ENCODE peak calls at places on chromosomes 13 and 19, in ten cellular contexts. One of them, this sample, is unnamed.
A peak's percentile ranks its signal among the peaks of the same experiment; 100 is the strongest.

GRCh38 chr19:29843180-29844051 is 31.6 kb downstream of the CCNE1 start:
- DNase-seq in ELF-1: peak; percentile 82
- DNase-seq in NCI-H2081: no peak
- DNase-seq in omental fat pad: no peak
- DNase-seq in CD4-positive, alpha-beta memory T cell: peak; percentile 15
- DNase-seq in body of pancreas: peak; percentile 7
- DNase-seq in endodermal cell: peak; percentile 71
- DNase-seq in colonic mucosa: peak; percentile 49
- DNase-seq in mucosa of descending colon: peak; percentile 74
- DNase-seq in pulmonary artery endothelial cell: no peak
- DNase-seq in this sample: peak; percentile 21

GRCh38 chr19:2036424-2036823 is 14.6 kb downstream of the MKNK2 start:
- DNase-seq in endodermal cell: no peak
- DNase-seq in body of pancreas: no peak
- DNase-seq in NCI-H2081: no peak
- DNase-seq in ELF-1: no peak
- DNase-seq in pulmonary artery endothelial cell: no peak
- DNase-seq in omental fat pad: no peak
- DNase-seq in mucosa of descending colon: peak; percentile 47
- DNase-seq in CD4-positive, alpha-beta memory T cell: no peak
- DNase-seq in colonic mucosa: no peak
- DNase-seq in this sample: peak; percentile 20

GRCh38 chr13:40287428-40287827 is 379.0 kb downstream of the FOXO1 start:
- DNase-seq in body of pancreas: no peak
- DNase-seq in omental fat pad: no peak
- DNase-seq in pulmonary artery endothelial cell: no peak
- DNase-seq in colonic mucosa: no peak
- DNase-seq in CD4-positive, alpha-beta memory T cell: no peak
- DNase-seq in mucosa of descending colon: no peak
- DNase-seq in endodermal cell: no peak
- DNase-seq in ELF-1: no peak
- DNase-seq in NCI-H2081: no peak
- DNase-seq in this sample: no peak

GRCh38 chr13:94557836-94558235 is 38.1 kb downstream of the TGDS start:
- DNase-seq in ELF-1: no peak
- DNase-seq in pulmonary artery endothelial cell: no peak
- DNase-seq in endodermal cell: no peak
- DNase-seq in NCI-H2081: no peak
- DNase-seq in mucosa of descending colon: no peak
- DNase-seq in CD4-positive, alpha-beta memory T cell: no peak
- DNase-seq in body of pancreas: no peak
- DNase-seq in colonic mucosa: no peak
- DNase-seq in omental fat pad: no peak
- DNase-seq in this sample: no peak

GRCh38 chr13:112821340-112822055 is 131.7 kb downstream of the ATP11A start:
- DNase-seq in ELF-1: no peak
- DNase-seq in pulmonary artery endothelial cell: no peak
- DNase-seq in CD4-positive, alpha-beta memory T cell: no peak
- DNase-seq in NCI-H2081: no peak
- DNase-seq in endodermal cell: no peak
- DNase-seq in omental fat pad: no peak
- DNase-seq in colonic mucosa: no peak
- DNase-seq in mucosa of descending colon: no peak
- DNase-seq in body of pancreas: no peak
- DNase-seq in this sample: no peak

GRCh38 chr19:38287604-38288003 is 16.4 kb upstream of the C19orf33 start:
- DNase-seq in CD4-positive, alpha-beta memory T cell: no peak
- DNase-seq in NCI-H2081: no peak
- DNase-seq in omental fat pad: no peak
- DNase-seq in mucosa of descending colon: no peak
- DNase-seq in pulmonary artery endothelial cell: no peak
- DNase-seq in endodermal cell: no peak
- DNase-seq in colonic mucosa: no peak
- DNase-seq in body of pancreas: peak; percentile 49
- DNase-seq in ELF-1: no peak
- DNase-seq in this sample: no peak

GRCh38 chr19:46861691-46862503 is 1.1 kb downstream of the ARHGAP35 start:
- DNase-seq in colonic mucosa: peak; percentile 53
- DNase-seq in omental fat pad: no peak
- DNase-seq in mucosa of descending colon: no peak
- DNase-seq in ELF-1: peak; percentile 45
- DNase-seq in pulmonary artery endothelial cell: no peak
- DNase-seq in body of pancreas: peak; percentile 28
- DNase-seq in CD4-positive, alpha-beta memory T cell: no peak
- DNase-seq in NCI-H2081: no peak
- DNase-seq in endodermal cell: peak; percentile 65
- DNase-seq in this sample: peak; percentile 47

GRCh38 chr19:29668746-29669609 is 3.7 kb downstream of the PLEKHF1 start:
- DNase-seq in omental fat pad: no peak
- DNase-seq in CD4-positive, alpha-beta memory T cell: no peak
- DNase-seq in mucosa of descending colon: no peak
- DNase-seq in colonic mucosa: no peak
- DNase-seq in pulmonary artery endothelial cell: no peak
- DNase-seq in endodermal cell: no peak
- DNase-seq in NCI-H2081: no peak
- DNase-seq in body of pancreas: no peak
- DNase-seq in ELF-1: no peak
- DNase-seq in this sample: no peak

GRCh38 chr13:114071991-114072390 is 60.4 kb downstream of the RASA3 start:
- DNase-seq in endodermal cell: no peak
- DNase-seq in pulmonary artery endothelial cell: no peak
- DNase-seq in CD4-positive, alpha-beta memory T cell: no peak
- DNase-seq in ELF-1: no peak
- DNase-seq in omental fat pad: peak; percentile 14
- DNase-seq in NCI-H2081: no peak
- DNase-seq in mucosa of descending colon: peak; percentile 27
- DNase-seq in body of pancreas: no peak
- DNase-seq in colonic mucosa: no peak
- DNase-seq in this sample: no peak

GRCh38 chr19:15276620-15277019 is 44.4 kb upstream of the EPHX3 start:
- DNase-seq in omental fat pad: no peak
- DNase-seq in pulmonary artery endothelial cell: no peak
- DNase-seq in CD4-positive, alpha-beta memory T cell: no peak
- DNase-seq in NCI-H2081: no peak
- DNase-seq in body of pancreas: no peak
- DNase-seq in mucosa of descending colon: no peak
- DNase-seq in ELF-1: no peak
- DNase-seq in endodermal cell: no peak
- DNase-seq in colonic mucosa: no peak
- DNase-seq in this sample: no peak

GRCh38 chr13:24199016-24199415 is 38.5 kb downstream of the SPATA13 start:
- DNase-seq in colonic mucosa: no peak
- DNase-seq in endodermal cell: peak; percentile 37
- DNase-seq in ELF-1: no peak
- DNase-seq in pulmonary artery endothelial cell: no peak
- DNase-seq in omental fat pad: no peak
- DNase-seq in mucosa of descending colon: no peak
- DNase-seq in CD4-positive, alpha-beta memory T cell: no peak
- DNase-seq in body of pancreas: no peak
- DNase-seq in NCI-H2081: no peak
- DNase-seq in this sample: no peak

GRCh38 chr19:29665826-29666633 is 769 bp downstream of the PLEKHF1 start:
- DNase-seq in CD4-positive, alpha-beta memory T cell: peak; percentile 37
- DNase-seq in mucosa of descending colon: peak; percentile 73
- DNase-seq in omental fat pad: no peak
- DNase-seq in body of pancreas: peak; percentile 40
- DNase-seq in ELF-1: peak; percentile 80
- DNase-seq in endodermal cell: peak; percentile 90
- DNase-seq in NCI-H2081: no peak
- DNase-seq in colonic mucosa: peak; percentile 45
- DNase-seq in pulmonary artery endothelial cell: no peak
- DNase-seq in this sample: no peak

GRCh38 chr13:109412232-109412935 is 374.0 kb downstream of the IRS2 start:
- DNase-seq in mucosa of descending colon: no peak
- DNase-seq in CD4-positive, alpha-beta memory T cell: no peak
- DNase-seq in ELF-1: peak; percentile 80
- DNase-seq in endodermal cell: peak; percentile 61
- DNase-seq in NCI-H2081: peak; percentile 67
- DNase-seq in body of pancreas: peak; percentile 35
- DNase-seq in colonic mucosa: peak; percentile 26
- DNase-seq in pulmonary artery endothelial cell: no peak
- DNase-seq in omental fat pad: no peak
- DNase-seq in this sample: no peak

GRCh38 chr19:47228168-47228936 is 2.6 kb downstream of the BBC3 start:
- DNase-seq in NCI-H2081: no peak
- DNase-seq in mucosa of descending colon: peak; percentile 85
- DNase-seq in body of pancreas: peak; percentile 49
- DNase-seq in colonic mucosa: peak; percentile 51
- DNase-seq in pulmonary artery endothelial cell: no peak
- DNase-seq in CD4-positive, alpha-beta memory T cell: peak; percentile 48
- DNase-seq in omental fat pad: no peak
- DNase-seq in endodermal cell: peak; percentile 80
- DNase-seq in ELF-1: peak; percentile 76
- DNase-seq in this sample: peak; percentile 73

GRCh38 chr19:10191347-10191746 is 3.4 kb downstream of the DNMT1 start:
- DNase-seq in body of pancreas: peak; percentile 7
- DNase-seq in omental fat pad: no peak
- DNase-seq in CD4-positive, alpha-beta memory T cell: no peak
- DNase-seq in mucosa of descending colon: no peak
- DNase-seq in ELF-1: no peak
- DNase-seq in pulmonary artery endothelial cell: peak; percentile 87
- DNase-seq in colonic mucosa: no peak
- DNase-seq in endodermal cell: no peak
- DNase-seq in NCI-H2081: no peak
- DNase-seq in this sample: no peak

GRCh38 chr19:41995959-41996797 is 2.1 kb upstream of the ATP1A3 start:
- DNase-seq in endodermal cell: peak; percentile 78
- DNase-seq in pulmonary artery endothelial cell: no peak
- DNase-seq in body of pancreas: no peak
- DNase-seq in colonic mucosa: no peak
- DNase-seq in NCI-H2081: peak; percentile 14
- DNase-seq in ELF-1: peak; percentile 67
- DNase-seq in CD4-positive, alpha-beta memory T cell: no peak
- DNase-seq in mucosa of descending colon: peak; percentile 15
- DNase-seq in omental fat pad: no peak
- DNase-seq in this sample: peak; percentile 53

GRCh38 chr13:114257014-114257413 is 22.3 kb downstream of the CDC16 start:
- DNase-seq in CD4-positive, alpha-beta memory T cell: no peak
- DNase-seq in endodermal cell: peak; percentile 53
- DNase-seq in pulmonary artery endothelial cell: no peak
- DNase-seq in body of pancreas: no peak
- DNase-seq in omental fat pad: no peak
- DNase-seq in mucosa of descending colon: no peak
- DNase-seq in colonic mucosa: no peak
- DNase-seq in NCI-H2081: no peak
- DNase-seq in ELF-1: peak; percentile 36
- DNase-seq in this sample: no peak

GRCh38 chr19:4499855-4500254 is 18.4 kb downstream of the PLIN4 start:
- DNase-seq in mucosa of descending colon: no peak
- DNase-seq in CD4-positive, alpha-beta memory T cell: no peak
- DNase-seq in colonic mucosa: no peak
- DNase-seq in body of pancreas: no peak
- DNase-seq in omental fat pad: no peak
- DNase-seq in endodermal cell: no peak
- DNase-seq in ELF-1: no peak
- DNase-seq in NCI-H2081: no peak
- DNase-seq in pulmonary artery endothelial cell: no peak
- DNase-seq in this sample: no peak

GRCh38 chr19:46885411-46885810 is 24.6 kb downstream of the ARHGAP35 start:
- DNase-seq in NCI-H2081: no peak
- DNase-seq in ELF-1: no peak
- DNase-seq in mucosa of descending colon: no peak
- DNase-seq in endodermal cell: no peak
- DNase-seq in body of pancreas: no peak
- DNase-seq in CD4-positive, alpha-beta memory T cell: no peak
- DNase-seq in pulmonary artery endothelial cell: no peak
- DNase-seq in colonic mucosa: no peak
- DNase-seq in omental fat pad: no peak
- DNase-seq in this sample: no peak

GRCh38 chr19:57583521-57584416 is at the start of gene ZIK1:
- DNase-seq in ELF-1: peak; percentile 96
- DNase-seq in mucosa of descending colon: peak; percentile 91
- DNase-seq in omental fat pad: peak; percentile 69
- DNase-seq in endodermal cell: peak; percentile 98
- DNase-seq in pulmonary artery endothelial cell: peak; percentile 8
- DNase-seq in NCI-H2081: peak; percentile 15
- DNase-seq in CD4-positive, alpha-beta memory T cell: peak; percentile 84
- DNase-seq in body of pancreas: peak; percentile 88
- DNase-seq in colonic mucosa: peak; percentile 86
- DNase-seq in this sample: no peak

GRCh38 chr13:40432018-40432978 is 234.1 kb downstream of the FOXO1 start:
- DNase-seq in endodermal cell: no peak
- DNase-seq in ELF-1: no peak
- DNase-seq in body of pancreas: no peak
- DNase-seq in colonic mucosa: no peak
- DNase-seq in CD4-positive, alpha-beta memory T cell: no peak
- DNase-seq in pulmonary artery endothelial cell: no peak
- DNase-seq in NCI-H2081: no peak
- DNase-seq in omental fat pad: no peak
- DNase-seq in mucosa of descending colon: no peak
- DNase-seq in this sample: peak; percentile 89

GRCh38 chr13:45850020-45850613 is 1.4 kb downstream of the SIAH3 start:
- DNase-seq in endodermal cell: peak; percentile 71
- DNase-seq in ELF-1: no peak
- DNase-seq in NCI-H2081: no peak
- DNase-seq in omental fat pad: no peak
- DNase-seq in colonic mucosa: no peak
- DNase-seq in pulmonary artery endothelial cell: no peak
- DNase-seq in mucosa of descending colon: no peak
- DNase-seq in CD4-positive, alpha-beta memory T cell: no peak
- DNase-seq in body of pancreas: no peak
- DNase-seq in this sample: no peak

GRCh38 chr13:46389985-46390384 is 2.9 kb upstream of the RUBCNL start:
- DNase-seq in ELF-1: no peak
- DNase-seq in mucosa of descending colon: peak; percentile 63
- DNase-seq in CD4-positive, alpha-beta memory T cell: peak; percentile 12
- DNase-seq in pulmonary artery endothelial cell: no peak
- DNase-seq in NCI-H2081: no peak
- DNase-seq in endodermal cell: peak; percentile 49
- DNase-seq in colonic mucosa: peak; percentile 72
- DNase-seq in body of pancreas: peak; percentile 70
- DNase-seq in omental fat pad: no peak
- DNase-seq in this sample: peak; percentile 93

GRCh38 chr13:40613192-40613818 is 53.1 kb downstream of the FOXO1 start:
- DNase-seq in NCI-H2081: no peak
- DNase-seq in mucosa of descending colon: no peak
- DNase-seq in omental fat pad: no peak
- DNase-seq in ELF-1: no peak
- DNase-seq in pulmonary artery endothelial cell: no peak
- DNase-seq in colonic mucosa: peak; percentile 46
- DNase-seq in body of pancreas: peak; percentile 67
- DNase-seq in CD4-positive, alpha-beta memory T cell: peak; percentile 80
- DNase-seq in endodermal cell: no peak
- DNase-seq in this sample: peak; percentile 69

GRCh38 chr19:13153627-13154240 is 3.5 kb downstream of the IER2 start:
- DNase-seq in colonic mucosa: peak; percentile 42
- DNase-seq in ELF-1: peak; percentile 67
- DNase-seq in mucosa of descending colon: peak; percentile 73
- DNase-seq in body of pancreas: peak; percentile 60
- DNase-seq in pulmonary artery endothelial cell: no peak
- DNase-seq in NCI-H2081: peak; percentile 35
- DNase-seq in CD4-positive, alpha-beta memory T cell: peak; percentile 30
- DNase-seq in endodermal cell: no peak
- DNase-seq in omental fat pad: no peak
- DNase-seq in this sample: no peak

GRCh38 chr19:12785431-12786011 is 5.8 kb upstream of the JUNB start:
- DNase-seq in omental fat pad: no peak
- DNase-seq in ELF-1: no peak
- DNase-seq in body of pancreas: peak; percentile 65
- DNase-seq in pulmonary artery endothelial cell: no peak
- DNase-seq in mucosa of descending colon: no peak
- DNase-seq in NCI-H2081: no peak
- DNase-seq in CD4-positive, alpha-beta memory T cell: peak; percentile 24
- DNase-seq in endodermal cell: peak; percentile 51
- DNase-seq in colonic mucosa: peak; percentile 53
- DNase-seq in this sample: no peak

GRCh38 chr19:14562660-14563589 is 8.9 kb downstream of the NDUFB7 start:
- DNase-seq in body of pancreas: no peak
- DNase-seq in omental fat pad: no peak
- DNase-seq in colonic mucosa: no peak
- DNase-seq in NCI-H2081: no peak
- DNase-seq in mucosa of descending colon: no peak
- DNase-seq in pulmonary artery endothelial cell: no peak
- DNase-seq in endodermal cell: peak; percentile 77
- DNase-seq in ELF-1: no peak
- DNase-seq in CD4-positive, alpha-beta memory T cell: no peak
- DNase-seq in this sample: no peak

GRCh38 chr13:97878421-97879375 is 74.8 kb upstream of the IPO5 start:
- DNase-seq in colonic mucosa: no peak
- DNase-seq in mucosa of descending colon: no peak
- DNase-seq in NCI-H2081: no peak
- DNase-seq in endodermal cell: no peak
- DNase-seq in pulmonary artery endothelial cell: no peak
- DNase-seq in CD4-positive, alpha-beta memory T cell: no peak
- DNase-seq in omental fat pad: no peak
- DNase-seq in ELF-1: no peak
- DNase-seq in body of pancreas: no peak
- DNase-seq in this sample: no peak